ENCODE peak calls at places on chromosome 13, in four cellular contexts. H is stimulated activated CD4-positive, alpha-beta T cell treated with anti-CD3 and anti-CD28 coated beads, Interleukin-15, amount 100 ng/mL, for 1 hour; V is stimulated activated naive CD8-positive, alpha-beta T cell treated with anti-CD3 and anti-CD28 coated beads, Interleukin-15, Interleukin-2, amounts not matched to agents 100 U/mL and 50 U/mL, for 24 hours; D is HTR-8/SVneo. J is an unnamed sample.

GRCh38 chr13:71751074-71751473 is 115.9 kb downstream of the DACH1 start:
- DNase-seq in H (no peak), V (no peak), D (no peak), J (no peak)

GRCh38 chr13:51419015-51419636 is 33.7 kb downstream of the INTS6 start:
- DNase-seq in H (no peak), V (no peak), D (no peak), J (no peak)

GRCh38 chr13:46894534-46894906 is 2.3 kb downstream of the HTR2A start:
- DNase-seq in H (no peak), V (no peak), D (no peak), J (no peak)

GRCh38 chr13:112469071-112469745 is 93.1 kb downstream of the SPACA7 start:
- DNase-seq in H (no peak), V (no peak), D (no peak), J (no peak)

GRCh38 chr13:24502567-24503375 is 9.8 kb downstream of the PARP4 start:
- DNase-seq in H (no peak), V (no peak), D (no peak), J (peak)

GRCh38 chr13:74620711-74621110 is 486.5 kb upstream of the KLF12 start:
- DNase-seq in H (no peak), V (no peak), D (no peak), J (no peak)

GRCh38 chr13:87524775-87525174 is 146.4 kb upstream of the SLITRK5 start:
- DNase-seq in H (no peak), V (no peak), D (no peak), J (no peak)

GRCh38 chr13:38602261-38602660 is 84.6 kb upstream of the FREM2 start:
- DNase-seq in H (no peak), V (no peak), D (no peak), J (no peak)

GRCh38 chr13:97142452-97142851 is 79.7 kb upstream of the MBNL2 start:
- DNase-seq in H (no peak), V (no peak), D (no peak), J (peak)

GRCh38 chr13:29402168-29402621 is 193.3 kb downstream of the SLC7A1 start:
- DNase-seq in H (no peak), V (no peak), D (no peak), J (no peak)

GRCh38 chr13:97223711-97224461 is 1.8 kb downstream of the MBNL2 start:
- DNase-seq in H (no peak), V (no peak), D (peak), J (peak)

GRCh38 chr13:109101550-109102144 is 472.2 kb downstream of the MYO16 start:
- DNase-seq in H (no peak), V (no peak), D (no peak), J (no peak)